ENCODE peak calls at places on chromosomes 5 and 9, in eight cellular contexts. I is mammary epithelial cell, O is testis, R is bronchial epithelial cell, H is tibial nerve, B is fibroblast of the aortic adventitia, M is AG09309, T is astrocyte. S is an unnamed sample.
A peak's percentile ranks its signal among the peaks of the same experiment; 100 is the strongest.

GRCh38 chr9:82124090-82124489 is 135.5 kb downstream of the SPATA31D1 start:
- DNase-seq in I (peak; percentile 74), M (peak; percentile 73), H (no peak), B (peak; percentile 81), O (no peak), R (peak; percentile 63), T (peak; percentile 88), S (no peak)

GRCh38 chr9:131402073-131402472 is 8.2 kb downstream of the PRRC2B start:
- DNase-seq in I (no peak), T (peak; percentile 79), O (no peak), H (no peak), M (no peak), B (peak; percentile 58), R (peak; percentile 89), S (no peak)

GRCh38 chr9:137030528-137030927 is 1.4 kb downstream of the FUT7 start:
- DNase-seq in M (no peak), T (no peak), B (no peak), O (no peak), H (no peak), R (no peak), I (no peak), S (no peak)

GRCh38 chr9:116103976-116104820 is 49.4 kb upstream of the PAPPA start:
- DNase-seq in T (peak; percentile 63), M (no peak), H (no peak), O (no peak), B (no peak), I (peak; percentile 48), R (no peak), S (no peak)

GRCh38 chr9:90858505-90858904 is 56.9 kb downstream of the SYK start:
- DNase-seq in O (no peak), T (no peak), H (no peak), B (no peak), I (no peak), R (no peak), M (no peak), S (no peak)

GRCh38 chr5:64963278-64963677 is 194.5 kb downstream of the CWC27 start:
- DNase-seq in I (no peak), O (no peak), T (no peak), H (no peak), B (no peak), R (no peak), M (no peak), S (no peak)

GRCh38 chr9:114551750-114552685 is 35.6 kb upstream of the ATP6V1G1 start:
- DNase-seq in B (peak; percentile 95), M (peak; percentile 98), H (peak; percentile 53), T (peak; percentile 99), R (peak; percentile 99), I (peak; percentile 99), O (peak; percentile 78), S (peak; percentile 97)

GRCh38 chr5:5209101-5209500 is 69.0 kb downstream of the ADAMTS16 start:
- DNase-seq in I (no peak), M (peak; percentile 37), B (peak; percentile 90), T (peak; percentile 54), O (no peak), H (no peak), R (no peak), S (no peak)

GRCh38 chr5:96597441-96598020 is 64.6 kb upstream of the CAST start:
- DNase-seq in T (peak; percentile 77), I (no peak), H (no peak), O (no peak), B (peak; percentile 6), R (peak; percentile 54), M (no peak), S (peak; percentile 36)

GRCh38 chr9:7234144-7234543 is 476.4 kb downstream of the KDM4C start:
- DNase-seq in O (peak; percentile 46), I (peak; percentile 35), M (no peak), H (no peak), B (peak; percentile 31), R (peak; percentile 43), T (no peak), S (no peak)

GRCh38 chr5:73311291-73312110 is 137.1 kb downstream of the FOXD1 start:
- DNase-seq in O (no peak), M (peak; percentile 35), R (no peak), I (peak; percentile 85), B (peak; percentile 82), H (no peak), T (peak; percentile 93), S (peak; percentile 92)

GRCh38 chr5:35884125-35884788 is 27.6 kb downstream of the IL7R start:
- DNase-seq in O (no peak), B (peak; percentile 64), I (peak; percentile 82), M (peak; percentile 87), H (no peak), T (peak; percentile 94), R (peak; percentile 91), S (peak; percentile 74)

GRCh38 chr9:104879555-104880318 is 48.2 kb downstream of the ABCA1 start:
- DNase-seq in O (no peak), I (no peak), B (peak; percentile 97), M (peak; percentile 52), H (no peak), T (peak; percentile 85), R (peak; percentile 63), S (no peak)

GRCh38 chr9:90219548-90220118 is 423.0 kb downstream of the DIRAS2 start:
- DNase-seq in H (peak; percentile 15), R (no peak), I (no peak), O (peak; percentile 53), B (no peak), M (no peak), T (no peak), S (no peak)

GRCh38 chr5:138611295-138612220 is 36.4 kb upstream of the HSPA9 start:
- DNase-seq in H (no peak), B (no peak), I (no peak), T (no peak), M (no peak), R (peak; percentile 81), O (no peak), S (no peak)

GRCh38 chr5:36881807-36882206 is 5.2 kb downstream of the NIPBL start:
- DNase-seq in B (no peak), M (no peak), O (no peak), R (no peak), H (no peak), I (no peak), T (no peak), S (no peak)

GRCh38 chr5:149060325-149060724 is 2.5 kb downstream of the SH3TC2 start:
- DNase-seq in O (peak; percentile 84), R (peak; percentile 63), H (peak; percentile 28), T (no peak), B (peak; percentile 44), I (peak; percentile 75), M (no peak), S (no peak)

GRCh38 chr5:91283326-91283725 is 99.8 kb downstream of the ARRDC3 start:
- DNase-seq in M (no peak), O (no peak), T (no peak), I (peak; percentile 28), R (peak; percentile 36), B (no peak), H (no peak), S (no peak)

GRCh38 chr9:20608582-20608981 is 13.7 kb downstream of the MLLT3 start:
- DNase-seq in R (no peak), T (no peak), B (no peak), I (no peak), M (no peak), O (no peak), H (no peak), S (no peak)

GRCh38 chr5:106825379-106825778 is 845.4 kb downstream of the EFNA5 start:
- DNase-seq in H (no peak), M (no peak), T (peak; percentile 1), O (no peak), I (no peak), B (no peak), R (peak; percentile 48), S (no peak)
- H3K4me3 ChIP-seq in H (no peak overlapping the region), M (no peak overlapping the region), T (no peak overlapping the region), O (no peak overlapping the region), I (no peak overlapping the region), B (no peak overlapping the region), R (no peak overlapping the region), S (no peak overlapping the region)

DNA sequence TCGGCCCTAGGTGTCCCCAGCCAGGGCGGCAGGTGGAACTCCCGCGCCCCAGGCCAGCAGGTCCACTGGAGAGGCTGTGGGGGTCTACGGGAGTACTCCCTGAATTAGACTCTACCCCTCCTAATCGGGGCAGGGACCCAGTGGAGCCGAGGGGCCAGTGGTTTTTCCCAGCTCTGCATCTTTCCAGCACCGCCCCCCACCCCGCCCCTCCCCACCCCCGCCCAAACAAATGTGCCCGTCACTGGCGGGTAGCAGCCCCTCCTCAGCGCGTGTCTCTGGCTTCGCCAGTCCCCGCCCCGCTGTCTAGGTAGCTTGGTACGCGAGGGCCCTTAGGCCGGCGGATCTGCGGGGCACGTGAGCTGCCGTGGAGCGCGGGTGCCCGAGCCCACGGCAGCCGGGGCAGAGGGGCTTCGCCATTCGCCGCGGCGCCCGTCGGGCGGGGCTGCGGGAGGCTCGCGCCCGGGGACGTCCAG is 7.0 kb downstream of the UNC5A start:
- DNase-seq in B (no peak), M (no peak), I (no peak), O (no peak), R (no peak), T (no peak), H (no peak), S (no peak)
- H3K4me3 ChIP-seq in B (no peak overlapping the region), M (no peak overlapping the region), I (peak overlapping the region; percentile 23), O (peak overlapping the region; percentile 26), R (no peak overlapping the region), T (no peak overlapping the region), H (no peak overlapping the region), S (no peak overlapping the region)

GRCh38 chr5:135934939-135935338 is 19.8 kb downstream of the LECT2 start:
- DNase-seq in I (no peak), M (peak; percentile 1), B (peak; percentile 54), H (no peak), O (no peak), T (peak; percentile 26), R (peak; percentile 16), S (no peak)

DNA sequence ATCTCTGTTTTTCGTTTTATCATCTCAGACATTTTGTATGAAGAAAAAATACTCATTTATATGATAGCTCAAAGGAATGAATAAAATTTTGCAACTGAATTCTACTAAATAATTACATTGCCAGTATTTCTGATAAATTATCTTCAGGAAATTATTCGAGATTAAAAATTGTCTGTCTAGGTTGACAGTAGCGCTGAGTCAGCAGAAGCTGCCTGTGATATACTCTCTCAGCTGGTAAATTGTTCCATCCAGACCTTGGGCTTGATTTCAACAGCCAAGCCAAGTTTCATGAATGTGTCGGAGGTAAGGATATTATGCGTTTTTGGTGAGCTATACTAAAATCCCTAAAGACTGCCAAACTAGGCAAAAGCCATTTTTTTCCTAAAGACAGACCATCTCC is 17.5 kb downstream of the LECT2 start:
- DNase-seq in I (no peak), B (no peak), H (no peak), T (no peak), O (no peak), M (no peak), R (no peak), S (no peak)
- H3K4me3 ChIP-seq in I (no peak overlapping the region), B (no peak overlapping the region), H (no peak overlapping the region), T (no peak overlapping the region), O (no peak overlapping the region), M (no peak overlapping the region), R (no peak overlapping the region), S (no peak overlapping the region)

DNA sequence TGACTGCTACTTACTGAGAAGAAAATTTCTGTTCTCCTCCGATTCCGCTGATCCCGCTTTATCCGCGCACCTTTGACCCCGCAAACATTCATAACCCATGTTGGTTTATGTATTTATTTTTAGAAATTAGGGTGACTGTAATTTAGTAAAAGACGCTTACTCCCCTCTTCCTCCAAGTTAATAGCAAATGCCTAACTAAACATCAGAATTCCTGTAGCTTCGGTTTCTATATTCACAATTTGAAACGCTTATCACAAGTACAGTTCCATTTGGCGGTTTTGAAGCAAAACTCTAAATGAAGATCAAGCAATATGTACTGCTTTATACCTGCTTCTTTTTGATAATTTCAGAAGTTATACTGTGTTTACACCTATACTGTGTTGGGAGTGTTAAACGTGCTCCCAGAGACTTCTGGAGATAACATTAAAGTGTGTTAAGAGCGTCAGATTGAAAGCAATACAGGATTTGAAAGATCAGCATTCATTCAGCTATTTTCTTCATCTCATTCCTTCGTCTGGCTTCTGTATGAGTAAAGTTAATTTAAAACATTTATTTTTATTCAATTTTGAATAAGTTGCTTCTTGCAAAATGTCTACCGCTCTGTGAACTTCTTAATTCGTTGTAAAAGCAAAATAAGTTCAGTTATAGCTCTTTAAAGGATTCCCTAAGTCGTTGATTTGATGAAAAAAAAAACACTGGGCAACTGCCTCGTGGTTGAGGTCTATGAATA is 2.4 kb downstream of the PRDM6 start:
- DNase-seq in T (no peak), B (peak; percentile 61), I (no peak), R (peak; percentile 10), M (no peak), H (no peak), O (no peak), S (no peak)
- H3K4me3 ChIP-seq in T (no peak overlapping the region), B (peak overlapping the region; percentile 90), I (no peak overlapping the region), R (no peak overlapping the region), M (no peak overlapping the region), H (no peak overlapping the region), O (no peak overlapping the region), S (no peak overlapping the region)

S was measured in skeletal muscle cell.